ENCODE peak calls at places on chromosome 12, in seven cellular contexts. E, B, U, Y, V, Z and F are unnamed samples. For H3K9me3, the result is how much of the 10 kb centered on the place peaks cover.

GRCh38 chr12:22514875-22515274 is 29.5 kb downstream of the C2CD5 start:
- DNase-seq in E (no peak), B (no peak), U (no peak), Y (no peak), V (no peak), Z (no peak), F (no peak)

GRCh38 chr12:19482551-19483109 is 43.3 kb downstream of the AEBP2 start:
- DNase-seq in E (no peak), B (peak), U (peak), Y (peak), V (no peak), Z (no peak), F (no peak)

GRCh38 chr12:66755727-66756395 is 77.0 kb upstream of the GRIP1 start:
- DNase-seq in E (no peak), B (no peak), U (no peak), Y (no peak), V (no peak), Z (no peak), F (no peak)

GRCh38 chr12:5715076-5715475 is 230.0 kb downstream of the ANO2 start:
- DNase-seq in E (peak), B (peak), U (no peak), Y (no peak), V (no peak), Z (no peak), F (no peak)

GRCh38 chr12:95319694-95320331 is 102.2 kb downstream of the VEZT start:
- DNase-seq in E (no peak), B (no peak), U (no peak), Y (no peak), V (peak), Z (no peak), F (no peak)

GRCh38 chr12:58819945-58820344 is 100.4 kb downstream of the LRIG3 start:
- DNase-seq in E (no peak), B (no peak), U (no peak), Y (no peak), V (peak), Z (no peak), F (no peak)

GRCh38 chr12:128680555-128680954 is 143.2 kb downstream of the SLC15A4 start:
- DNase-seq in E (no peak), B (no peak), U (no peak), Y (no peak), V (no peak), Z (no peak), F (no peak)

GRCh38 chr12:81792666-81793065 is 33.5 kb upstream of the PPFIA2 start:
- DNase-seq in E (no peak), B (no peak), U (no peak), Y (no peak), V (no peak), Z (no peak), F (no peak)

GRCh38 chr12:110533607-110534006 is 31.5 kb downstream of the RAD9B start:
- DNase-seq in E (no peak), B (peak), U (no peak), Y (no peak), V (peak), Z (no peak), F (no peak)

GRCh38 chr12:53101931-53102781 is 1.1 kb upstream of the SOAT2 start:
- DNase-seq in E (no peak), B (peak), U (no peak), Y (no peak), V (no peak), Z (peak), F (no peak)

GRCh38 chr12:95959107-95959506 is 16.0 kb downstream of the AMDHD1 start:
- DNase-seq in E (no peak), B (no peak), U (no peak), Y (no peak), V (peak), Z (no peak), F (no peak)

GRCh38 chr12:92860521-92860920 is 68.6 kb downstream of the EEA1 start:
- DNase-seq in E (no peak), B (no peak), U (no peak), Y (no peak), V (no peak), Z (no peak), F (no peak)

GRCh38 chr12:67669925-67670631 is 21.5 kb downstream of the DYRK2 start:
- DNase-seq in E (no peak), B (no peak), U (no peak), Y (no peak), V (no peak), Z (no peak), F (no peak)

GRCh38 chr12:77153706-77154105 is 88.3 kb upstream of the E2F7 start:
- DNase-seq in E (no peak), B (no peak), U (no peak), Y (no peak), V (peak), Z (no peak), F (no peak)

GRCh38 chr12:14769837-14770494 is 33.3 kb downstream of the WBP11 start:
- DNase-seq in E (peak), B (peak), U (peak), Y (peak), V (peak), Z (peak), F (no peak)

GRCh38 chr12:21683115-21683514 is 25.5 kb upstream of the LDHB start:
- DNase-seq in E (no peak), B (no peak), U (no peak), Y (no peak), V (no peak), Z (no peak), F (no peak)

GRCh38 chr12:49868952-49869815 is 26.3 kb upstream of the BCDIN3D start:
- DNase-seq in E (peak), B (peak), U (no peak), Y (no peak), V (peak), Z (no peak), F (no peak)

GRCh38 chr12:103626498-103626897 is 39.4 kb downstream of the STAB2 start:
- DNase-seq in E (peak), B (peak), U (no peak), Y (no peak), V (no peak), Z (no peak), F (peak)

GRCh38 chr12:40446385-40446784 is 221.6 kb downstream of the LRRK2 start:
- DNase-seq in E (no peak), B (peak), U (no peak), Y (no peak), V (peak), Z (no peak), F (no peak)

GRCh38 chr12:79262938-79263337 is 398.4 kb downstream of the SYT1 start:
- DNase-seq in E (no peak), B (no peak), U (no peak), Y (no peak), V (no peak), Z (no peak), F (no peak)

GRCh38 chr12:80684077-80684495 is 23.3 kb upstream of the MYF6 start:
- DNase-seq in E (no peak), B (peak), U (no peak), Y (no peak), V (no peak), Z (no peak), F (no peak)

GRCh38 chr12:95574030-95574429 is 22.8 kb upstream of the USP44 start:
- DNase-seq in E (no peak), B (no peak), U (no peak), Y (no peak), V (no peak), Z (no peak), F (no peak)

GRCh38 chr12:14313379-14313778 is 52.1 kb upstream of the ATF7IP start:
- DNase-seq in E (no peak), B (no peak), U (no peak), Y (no peak), V (no peak), Z (no peak), F (no peak)

DNA sequence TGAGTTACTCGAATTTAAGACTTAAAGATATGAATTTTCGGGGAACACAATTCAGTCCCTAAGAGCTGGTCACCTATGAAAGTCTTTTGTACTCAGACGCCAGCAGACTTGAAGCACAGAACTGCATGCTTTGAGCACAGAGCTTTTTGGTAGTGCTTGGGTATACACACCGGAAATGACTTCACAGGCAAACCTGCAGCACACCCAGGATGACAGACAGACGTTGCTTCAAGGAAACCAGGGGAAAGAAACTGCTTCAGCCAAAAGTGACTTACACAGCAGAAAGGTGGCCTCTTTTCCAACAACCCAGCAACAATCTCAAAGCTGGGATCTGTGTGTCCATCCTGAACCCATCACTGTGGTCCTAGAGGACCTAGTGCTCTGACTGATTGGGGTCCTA is 975.1 kb downstream of the AACS start:
- DNase-seq in E (no peak), B (no peak), U (no peak), Y (no peak), V (no peak), Z (no peak), F (no peak)
- H3K9me3 ChIP-seq in E (under half), B (under half), U (under half), Y (under half), V (under half), Z (under half), F (under half)

DNA sequence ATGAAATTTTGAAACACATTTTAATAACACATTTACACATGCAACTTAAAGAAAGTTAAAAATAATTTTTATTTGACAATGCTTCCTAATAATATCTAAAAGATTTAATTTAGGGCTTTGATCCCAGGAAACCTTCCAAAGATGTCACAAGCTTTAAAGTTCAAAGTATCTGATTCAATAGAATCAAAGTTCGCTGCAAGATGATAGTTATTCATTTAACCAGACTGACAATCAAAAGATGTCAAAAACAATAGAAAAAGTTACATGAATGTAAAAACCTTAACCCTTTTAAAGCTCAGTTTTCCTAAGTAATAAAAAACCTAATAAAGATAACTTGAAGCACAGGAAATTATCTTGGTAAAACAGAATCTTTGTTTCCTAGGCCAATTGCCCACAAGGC is 67.7 kb downstream of the SDR9C7 start:
- DNase-seq in E (no peak), B (no peak), U (no peak), Y (no peak), V (no peak), Z (no peak), F (no peak)
- H3K9me3 ChIP-seq in E (under half), B (under half), U (under half), Y (under half), V (half or more), Z (under half), F (under half)

GRCh38 chr12:126767334-126767733 is 1499.6 kb upstream of the TMEM132C start:
- DNase-seq in E (no peak), B (no peak), U (no peak), Y (no peak), V (no peak), Z (no peak), F (no peak)
- H3K9me3 ChIP-seq in E (under half), B (under half), U (under half), Y (under half), V (under half), Z (under half), F (under half)

GRCh38 chr12:69766260-69766659 is 27.6 kb downstream of the RAB3IP start:
- DNase-seq in E (no peak), B (no peak), U (no peak), Y (no peak), V (no peak), Z (no peak), F (no peak)
- H3K9me3 ChIP-seq in E (under half), B (under half), U (under half), Y (under half), V (under half), Z (under half), F (under half)

DNA sequence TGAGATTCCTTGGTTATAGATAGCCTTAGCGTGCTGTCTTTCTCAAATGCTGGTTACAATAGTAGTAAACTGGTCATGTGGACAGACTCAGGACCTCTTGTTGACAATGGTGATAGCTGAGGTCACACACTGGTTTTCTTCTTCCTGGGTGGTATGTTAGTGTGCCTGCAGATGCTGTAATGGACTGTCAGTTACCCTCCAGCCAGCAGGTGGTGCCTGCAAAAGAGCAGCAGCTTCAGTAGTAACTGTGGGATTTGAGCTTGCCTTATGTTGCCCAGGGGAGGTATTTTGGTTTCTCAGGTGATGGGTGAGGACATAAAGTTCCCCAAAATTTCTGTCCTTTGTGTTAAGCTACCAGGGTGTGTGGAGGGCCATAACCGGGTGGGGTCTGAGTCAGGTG is 33.7 kb upstream of the SCAF11 start:
- DNase-seq in E (no peak), B (no peak), U (no peak), Y (no peak), V (no peak), Z (no peak), F (no peak)
- H3K9me3 ChIP-seq in E (under half), B (under half), U (under half), Y (half or more), V (half or more), Z (under half), F (under half)

DNA sequence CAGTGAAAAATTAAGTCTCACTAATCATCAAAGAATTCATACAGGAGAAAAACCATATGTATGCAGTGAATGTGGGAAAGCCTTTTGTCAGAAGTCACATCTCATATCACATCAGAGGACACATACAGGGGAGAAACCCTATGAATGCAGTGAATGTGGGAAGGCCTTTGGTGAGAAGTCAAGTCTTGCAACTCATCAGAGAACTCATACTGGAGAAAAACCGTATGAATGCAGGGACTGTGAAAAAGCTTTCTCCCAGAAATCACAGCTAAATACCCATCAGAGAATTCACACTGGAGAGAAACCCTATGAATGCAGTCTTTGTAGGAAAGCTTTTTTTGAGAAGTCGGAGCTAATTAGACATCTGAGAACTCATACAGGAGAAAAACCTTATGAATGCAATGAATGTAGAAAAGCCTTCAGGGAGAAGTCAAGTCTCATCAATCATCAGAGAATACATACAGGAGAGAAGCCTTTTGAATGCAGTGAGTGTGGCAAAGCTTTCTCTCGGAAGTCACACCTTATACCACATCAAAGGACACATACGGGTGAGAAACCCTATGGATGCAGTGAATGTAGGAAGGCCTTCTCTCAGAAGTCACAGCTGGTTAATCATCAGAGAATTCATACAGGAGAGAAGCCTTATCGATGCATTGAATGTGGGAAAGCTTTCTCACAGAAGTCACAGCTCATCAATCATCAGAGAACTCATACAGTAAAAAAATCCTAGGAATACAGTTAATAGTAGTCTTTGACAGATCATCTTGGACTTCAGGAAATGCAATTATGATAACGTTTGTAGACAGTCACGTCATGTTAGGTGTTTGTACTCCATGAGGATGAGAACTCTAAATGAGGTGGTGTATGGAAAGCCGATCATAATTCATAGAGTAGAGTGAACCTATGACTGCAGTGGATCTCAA is 21.2 kb downstream of the ZNF84 start:
- DNase-seq in E (no peak), B (no peak), U (no peak), Y (no peak), V (no peak), Z (no peak), F (no peak)
- H3K9me3 ChIP-seq in E (half or more), B (half or more), U (half or more), Y (half or more), V (half or more), Z (half or more), F (half or more)

GRCh38 chr12:132937476-132937875 is 18.6 kb downstream of the ZNF605 start:
- DNase-seq in E (no peak), B (no peak), U (no peak), Y (no peak), V (no peak), Z (no peak), F (no peak)

GRCh38 chr12:132942611-132943010 is 13.5 kb downstream of the ZNF605 start:
- DNase-seq in E (no peak), B (no peak), U (no peak), Y (no peak), V (no peak), Z (no peak), F (no peak)

GRCh38 chr12:132936163-132936562 is 19.9 kb downstream of the ZNF605 start:
- DNase-seq in E (no peak), B (no peak), U (no peak), Y (no peak), V (no peak), Z (no peak), F (no peak)

GRCh38 chr12:132941336-132941954 is 14.7 kb downstream of the ZNF605 start:
- DNase-seq in E (no peak), B (no peak), U (no peak), Y (no peak), V (no peak), Z (no peak), F (no peak)

DNA sequence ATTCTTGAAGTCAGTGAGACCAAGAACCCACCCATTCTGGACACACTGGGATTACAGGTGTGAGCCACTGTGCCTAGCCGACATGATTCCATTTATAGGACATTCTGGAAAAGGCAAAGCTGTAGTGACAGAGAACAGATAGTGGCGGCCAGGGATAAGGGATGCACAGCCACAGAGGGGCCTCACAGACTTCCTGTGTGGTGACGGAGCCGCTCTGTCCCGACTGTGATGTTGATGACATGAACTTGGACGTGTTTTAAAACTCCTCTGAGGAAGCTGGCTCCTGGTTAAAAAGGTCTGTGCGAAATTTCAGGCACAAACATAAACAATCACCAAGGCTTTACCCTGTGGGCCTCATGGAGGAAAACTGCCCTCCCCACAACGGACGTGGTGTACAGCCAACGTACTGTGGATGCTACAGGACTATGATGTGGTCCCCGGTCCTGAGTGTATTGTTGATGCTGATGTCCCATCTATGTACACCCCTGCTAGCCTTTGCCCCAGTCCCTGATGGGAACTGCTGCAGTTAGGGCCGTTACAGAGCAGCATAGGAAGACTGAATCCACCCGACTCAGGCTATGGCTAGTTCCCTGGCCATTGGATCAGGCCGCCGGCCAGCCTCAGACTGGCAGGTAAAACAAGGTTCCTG is 15.9 kb downstream of the ZNF605 start:
- DNase-seq in E (no peak), B (no peak), U (no peak), Y (no peak), V (no peak), Z (no peak), F (no peak)
- H3K9me3 ChIP-seq in E (under half), B (under half), U (under half), Y (under half), V (half or more), Z (under half), F (under half)